ENCODE peak calls at places on chromosomes 4 and X, in seven cellular contexts. Y is CD4-positive, alpha-beta memory T cell; V is left ventricle myocardium inferior; N is sigmoid colon; P is WERI-Rb-1; W is PC-3; X is right lobe of liver. K is an unnamed sample.

GRCh38 chrX:126063984-126064383 is 102.1 kb downstream of the DCAF12L2 start:
- DNase-seq in Y (no peak), V (no peak), N (no peak), P (no peak), W (no peak), X (no peak), K (no peak)

GRCh38 chr4:2591189-2591588 is 54.7 kb downstream of the FAM193A start:
- DNase-seq in Y (no peak), V (no peak), N (no peak), P (peak), W (no peak), X (no peak), K (no peak)

GRCh38 chrX:2828404-2829065 is at the start of gene GYG2:
- DNase-seq in Y (no peak), V (no peak), N (no peak), P (peak), W (no peak), X (peak), K (no peak)

GRCh38 chr4:43394976-43395375 is 502.5 kb downstream of the GRXCR1 start:
- DNase-seq in Y (no peak), V (no peak), N (no peak), P (no peak), W (no peak), X (no peak), K (no peak)

GRCh38 chrX:15673970-15674369 is 9.4 kb upstream of the CLTRN start:
- DNase-seq in Y (no peak), V (no peak), N (no peak), P (no peak), W (no peak), X (no peak), K (no peak)

GRCh38 chr4:4837921-4838601 is 21.4 kb upstream of the MSX1 start:
- DNase-seq in Y (no peak), V (no peak), N (no peak), P (peak), W (peak), X (no peak), K (no peak)

GRCh38 chrX:124212622-124213021 is 119.8 kb upstream of the TEX13D start:
- DNase-seq in Y (peak), V (no peak), N (no peak), P (no peak), W (no peak), X (no peak), K (no peak)

GRCh38 chr4:1409806-1410425 is 3.7 kb upstream of the NKX1-1 start:
- DNase-seq in Y (no peak), V (no peak), N (peak), P (no peak), W (no peak), X (peak), K (no peak)

GRCh38 chr4:2643555-2643954 is 107.1 kb downstream of the FAM193A start:
- DNase-seq in Y (no peak), V (no peak), N (peak), P (no peak), W (no peak), X (no peak), K (no peak)

GRCh38 chr4:10509733-10510132 is 52.5 kb upstream of the ZNF518B start:
- DNase-seq in Y (no peak), V (no peak), N (no peak), P (no peak), W (no peak), X (no peak), K (no peak)
- H3K27ac ChIP-seq in Y (no peak), V (no peak), N (no peak), P (no peak), W (no peak), X (no peak), K (no peak)

DNA sequence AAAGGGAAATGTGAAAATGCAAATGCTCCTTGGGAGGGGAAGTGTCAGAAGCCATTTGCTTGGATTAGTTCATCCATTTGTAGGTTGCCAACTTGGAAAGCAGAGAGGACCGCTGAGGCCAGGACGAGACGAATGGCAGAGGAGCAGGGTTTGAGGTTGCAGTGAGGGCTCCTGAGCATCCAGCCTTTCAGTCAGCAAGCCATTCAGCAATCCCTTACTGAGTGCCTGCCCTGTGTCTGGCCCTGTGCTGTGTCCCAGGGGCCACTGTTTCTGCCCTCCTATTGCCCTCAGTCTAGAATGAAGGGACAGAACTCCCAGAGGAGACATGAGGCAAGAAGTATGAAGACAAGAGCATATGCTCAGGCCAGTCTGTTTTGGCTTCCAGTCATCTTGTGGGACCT is 45.8 kb upstream of the PGRMC1 start:
- DNase-seq in Y (no peak), V (peak), N (no peak), P (no peak), W (no peak), X (no peak), K (no peak)
- H3K27ac ChIP-seq in Y (no peak), V (peak), N (peak), P (no peak), W (no peak), X (no peak), K (no peak)

GRCh38 chr4:47837582-47838294 is at the start of gene CORIN:
- DNase-seq in Y (no peak), V (no peak), N (no peak), P (peak), W (peak), X (peak), K (no peak)
- H3K27ac ChIP-seq in Y (no peak), V (peak), N (no peak), P (peak), W (no peak), X (no peak), K (no peak)

GRCh38 chr4:95285797-95286196 is 263.0 kb downstream of the UNC5C start:
- DNase-seq in Y (no peak), V (no peak), N (no peak), P (no peak), W (no peak), X (no peak), K (no peak)

GRCh38 chr4:95283320-95283719 is 265.5 kb downstream of the UNC5C start:
- DNase-seq in Y (no peak), V (no peak), N (no peak), P (no peak), W (no peak), X (no peak), K (no peak)

GRCh38 chr4:95289028-95289634 is 259.6 kb downstream of the UNC5C start:
- DNase-seq in Y (no peak), V (no peak), N (no peak), P (no peak), W (peak), X (no peak), K (peak)

GRCh38 chr4:95288552-95288951 is 260.2 kb downstream of the UNC5C start:
- DNase-seq in Y (no peak), V (no peak), N (no peak), P (no peak), W (no peak), X (no peak), K (no peak)

DNA sequence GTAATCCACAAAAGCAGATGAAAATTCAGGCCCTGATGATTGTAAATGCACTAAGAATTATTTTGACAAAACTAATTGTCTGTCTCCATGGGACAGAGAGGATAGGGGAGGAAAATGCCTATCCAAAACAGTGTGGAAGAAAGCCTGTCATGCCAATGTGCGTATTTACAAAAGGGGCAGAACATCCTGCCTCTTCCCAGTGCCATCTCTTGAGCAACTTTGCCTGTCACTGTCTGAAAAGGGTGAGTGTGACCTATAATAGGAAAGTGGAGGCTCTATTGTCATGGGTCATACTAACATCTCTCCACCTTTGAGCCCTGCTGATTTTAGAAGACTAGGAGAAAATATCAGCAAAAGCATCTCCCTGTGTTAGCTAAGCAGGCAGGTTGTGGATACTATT is 264.1 kb downstream of the UNC5C start:
- DNase-seq in Y (no peak), V (no peak), N (no peak), P (no peak), W (peak), X (no peak), K (no peak)
- H3K27ac ChIP-seq in Y (no peak), V (no peak), N (no peak), P (no peak), W (no peak), X (no peak), K (no peak)

GRCh38 chr4:83392562-83392961 is 57.9 kb upstream of the HPSE start:
- DNase-seq in Y (no peak), V (no peak), N (no peak), P (no peak), W (no peak), X (no peak), K (no peak)

GRCh38 chr4:83389037-83389755 is 54.5 kb upstream of the HPSE start:
- DNase-seq in Y (no peak), V (no peak), N (no peak), P (no peak), W (no peak), X (no peak), K (no peak)

GRCh38 chr4:83390965-83391364 is 56.3 kb upstream of the HPSE start:
- DNase-seq in Y (no peak), V (no peak), N (no peak), P (no peak), W (no peak), X (no peak), K (no peak)

GRCh38 chr4:83387922-83388676 is 53.5 kb upstream of the HPSE start:
- DNase-seq in Y (peak), V (no peak), N (no peak), P (no peak), W (no peak), X (no peak), K (no peak)

GRCh38 chr4:83389756-83390505 is 55.3 kb upstream of the HPSE start:
- DNase-seq in Y (no peak), V (no peak), N (no peak), P (no peak), W (no peak), X (no peak), K (no peak)
- H3K27ac ChIP-seq in Y (no peak), V (peak), N (no peak), P (no peak), W (no peak), X (no peak), K (no peak)

K was measured in epithelial cell of prostate.